ENCODE peak calls at places on chromosomes 5 and 9, in nine cellular contexts. V, I, U, K, D, C, T, J and N are unnamed samples.

GRCh38 chr9:13555989-13556500 is 276.6 kb upstream of the MPDZ start:
- DNase-seq in V (no peak), U (no peak), C (peak; percentile 21), T (no peak), I (no peak), D (no peak), K (no peak), J (no peak), N (no peak)

GRCh38 chr9:115998661-115999060 is 154.9 kb upstream of the PAPPA start:
- DNase-seq in J (no peak), U (no peak), D (no peak), C (no peak), V (no peak), K (no peak), I (no peak), T (no peak), N (no peak)

GRCh38 chr5:138032572-138033274 is at the start of gene FAM13B:
- DNase-seq in U (peak; percentile 96), I (peak; percentile 60), C (peak; percentile 65), V (peak; percentile 76), T (peak; percentile 73), D (peak; percentile 64), J (peak; percentile 86), K (no peak), N (peak; percentile 37)

GRCh38 chr5:124280044-124280443 is 466.4 kb downstream of the ZNF608 start:
- DNase-seq in U (no peak), V (no peak), D (no peak), K (no peak), J (no peak), C (no peak), T (no peak), I (no peak), N (no peak)

GRCh38 chr5:37665889-37666288 is 174.0 kb downstream of the GDNF start:
- DNase-seq in D (no peak), V (peak; percentile 92), J (no peak), C (no peak), I (peak; percentile 81), K (no peak), U (peak; percentile 83), T (peak; percentile 74), N (no peak)

GRCh38 chr5:155562153-155562552 is 548.6 kb downstream of the KIF4B start:
- DNase-seq in D (no peak), V (no peak), T (no peak), C (no peak), K (no peak), U (no peak), I (no peak), J (no peak), N (no peak)

GRCh38 chr9:72089461-72090130 is 29.2 kb upstream of the C9orf57 start:
- DNase-seq in K (no peak), T (no peak), D (no peak), C (no peak), U (no peak), J (no peak), V (no peak), I (no peak), N (no peak)

GRCh38 chr5:68730220-68731010 is 363.4 kb upstream of the SLC30A5 start:
- DNase-seq in U (no peak), K (peak; percentile 37), J (no peak), D (no peak), C (no peak), T (peak; percentile 1), I (peak; percentile 24), V (peak; percentile 51), N (no peak)

GRCh38 chr5:55544341-55544740 is 9.6 kb upstream of the PLPP1 start:
- DNase-seq in J (no peak), C (no peak), K (no peak), U (no peak), T (no peak), D (no peak), V (no peak), I (no peak), N (no peak)

GRCh38 chr5:133390416-133391155 is 221.8 kb downstream of the FSTL4 start:
- DNase-seq in D (no peak), C (no peak), K (no peak), J (no peak), U (no peak), I (no peak), T (no peak), V (no peak), N (no peak)

GRCh38 chr5:141814064-141814982 is 63.9 kb downstream of the PCDH1 start:
- DNase-seq in J (peak; percentile 43), D (peak; percentile 7), V (no peak), T (peak; percentile 18), U (peak; percentile 84), K (no peak), I (no peak), C (peak; percentile 22), N (peak; percentile 7)

GRCh38 chr5:150124596-150124995 is 31.0 kb downstream of the PDGFRB start:
- DNase-seq in U (peak; percentile 56), T (no peak), J (no peak), D (no peak), V (no peak), I (no peak), C (no peak), K (no peak), N (no peak)

GRCh38 chr5:134549714-134550113 is 24.2 kb downstream of the JADE2 start:
- DNase-seq in C (no peak), V (no peak), U (no peak), T (no peak), I (no peak), D (no peak), J (no peak), K (no peak), N (no peak)

GRCh38 chr5:135448071-135448704 is 1.0 kb upstream of the DCANP1 start:
- DNase-seq in U (no peak), J (no peak), V (no peak), D (no peak), C (no peak), K (no peak), I (no peak), T (no peak), N (no peak)

GRCh38 chr9:95742821-95743220 is 132.7 kb upstream of the ERCC6L2 start:
- DNase-seq in C (no peak), T (no peak), K (no peak), J (no peak), U (peak; percentile 37), V (no peak), I (no peak), D (no peak), N (no peak)

GRCh38 chr9:109460576-109460975 is 37.5 kb downstream of the PTPN3 start:
- DNase-seq in T (no peak), C (no peak), K (no peak), D (no peak), U (no peak), J (no peak), I (no peak), V (no peak), N (no peak)

GRCh38 chr9:81898851-81899250 is 29.4 kb upstream of the SPATA31D4 start:
- DNase-seq in C (no peak), U (no peak), K (peak; percentile 46), V (no peak), I (no peak), D (no peak), T (no peak), J (no peak), N (no peak)

GRCh38 chr5:143662020-143662419 is 149.9 kb upstream of the HMHB1 start:
- DNase-seq in K (no peak), U (no peak), C (no peak), J (no peak), T (no peak), V (no peak), I (no peak), D (no peak), N (no peak)

GRCh38 chr5:54889826-54890225 is 95.6 kb downstream of the ESM1 start:
- DNase-seq in C (no peak), V (no peak), T (no peak), K (peak; percentile 73), D (no peak), I (no peak), J (no peak), U (no peak), N (no peak)